ENCODE peak calls at places on chromosomes 4 and X, in seven cellular contexts. L is IMR-90, O is HFF-Myc, S is BJ, A is SK-MEL-5, Z is MV-4-11, D is GM13977. H is an unnamed sample.
A peak's percentile ranks its signal among the peaks of the same experiment; 100 is the strongest.

GRCh38 chrX:5051831-5052491 is 1176.7 kb downstream of the NLGN4X start:
- DNase-seq in L (no peak), O (no peak), S (no peak), A (peak; percentile 3), Z (peak; percentile 97), D (no peak), H (no peak)

GRCh38 chrX:77440310-77440709 is 6.9 kb upstream of the FGF16 start:
- DNase-seq in L (no peak), O (no peak), S (no peak), A (no peak), Z (no peak), D (no peak), H (no peak)

GRCh38 chr4:137063961-137064360 is 468.3 kb downstream of the PCDH18 start:
- DNase-seq in L (peak; percentile 1), O (no peak), S (no peak), A (no peak), Z (no peak), D (no peak), H (no peak)

GRCh38 chr4:2116687-2117400 is 57.7 kb downstream of the NAT8L start:
- DNase-seq in L (no peak), O (peak; percentile 14), S (no peak), A (no peak), Z (no peak), D (no peak), H (no peak)

GRCh38 chr4:150126201-150126879 is 48.1 kb downstream of the DCLK2 start:
- DNase-seq in L (peak; percentile 68), O (no peak), S (no peak), A (no peak), Z (peak; percentile 87), D (peak; percentile 20), H (no peak)

GRCh38 chr4:94912606-94913005 is 154.9 kb downstream of the BMPR1B start:
- DNase-seq in L (no peak), O (no peak), S (no peak), A (no peak), Z (no peak), D (no peak), H (no peak)

GRCh38 chr4:141391771-141392170 is 171.1 kb downstream of the ZNF330 start:
- DNase-seq in L (no peak), O (peak; percentile 70), S (no peak), A (no peak), Z (no peak), D (no peak), H (no peak)

GRCh38 chr4:80226091-80226490 is 28.8 kb downstream of the PRDM8 start:
- DNase-seq in L (no peak), O (no peak), S (no peak), A (no peak), Z (no peak), D (no peak), H (no peak)

GRCh38 chrX:120022763-120023162 is 54.7 kb downstream of the RHOXF2B start:
- DNase-seq in L (no peak), O (no peak), S (no peak), A (no peak), Z (no peak), D (no peak), H (no peak)

GRCh38 chrX:49269010-49269767 is 404 bp upstream of the PPP1R3F start:
- DNase-seq in L (peak; percentile 97), O (peak; percentile 89), S (peak; percentile 85), A (peak; percentile 98), Z (peak; percentile 98), D (peak; percentile 92), H (peak; percentile 94)

GRCh38 chr4:26015133-26015651 is 101.2 kb downstream of the SMIM20 start:
- DNase-seq in L (peak; percentile 97), O (no peak), S (peak; percentile 98), A (no peak), Z (peak; percentile 21), D (no peak), H (peak; percentile 36)

GRCh38 chr4:102047616-102048015 is 257.1 kb downstream of the BANK1 start:
- DNase-seq in L (no peak), O (no peak), S (no peak), A (no peak), Z (no peak), D (no peak), H (no peak)

GRCh38 chrX:40299028-40299479 is 201.3 kb upstream of the BCOR start:
- DNase-seq in L (no peak), O (no peak), S (no peak), A (peak; percentile 23), Z (no peak), D (no peak), H (no peak)

GRCh38 chrX:40172169-40172979 is 74.6 kb upstream of the BCOR start:
- DNase-seq in L (peak; percentile 44), O (no peak), S (no peak), A (no peak), Z (peak; percentile 7), D (no peak), H (no peak)

GRCh38 chr4:71765349-71765748 is 18.5 kb downstream of the GC start:
- DNase-seq in L (peak; percentile 5), O (no peak), S (no peak), A (no peak), Z (no peak), D (no peak), H (no peak)

GRCh38 chr4:99945718-99946345 is 586 bp downstream of the DNAJB14 start:
- DNase-seq in L (peak; percentile 21), O (no peak), S (no peak), A (no peak), Z (no peak), D (peak; percentile 26), H (peak; percentile 7)

GRCh38 chrX:28659269-28659668 is 72.0 kb downstream of the IL1RAPL1 start:
- DNase-seq in L (no peak), O (no peak), S (no peak), A (peak; percentile 24), Z (no peak), D (no peak), H (no peak)

H was measured in NCI-H226.